ENCODE peak calls at places on chromosomes 4 and X, in ten cellular contexts. I is GM12865; H is H9; N is tibial artery; F is WTC11; Q is GM20000; J is fibroblast of pulmonary artery; E is uterus; A is CD8-positive, alpha-beta T cell; M is WERI-Rb-1. G is an unnamed sample.

GRCh38 chr4:153058668-153059060 is 122.5 kb downstream of the FHDC1 start:
- DNase-seq in J (no peak), N (no peak), F (no peak), A (no peak), E (no peak), I (no peak), M (no peak), H (no peak), Q (no peak), G (no peak)

GRCh38 chrX:82224961-82225360 is 1023.1 kb downstream of the SH3BGRL start:
- DNase-seq in N (no peak), J (no peak), F (no peak), H (no peak), Q (no peak), M (no peak), I (no peak), A (no peak), E (no peak), G (no peak)

GRCh38 chrX:30659421-30659820 is 6.2 kb downstream of the GK start:
- DNase-seq in H (no peak), M (no peak), J (peak), Q (peak), F (no peak), A (no peak), E (no peak), I (no peak), N (no peak), G (no peak)

GRCh38 chr4:168580228-168580627 is 83.4 kb downstream of the PALLD start:
- DNase-seq in J (no peak), F (no peak), A (no peak), Q (no peak), M (no peak), E (no peak), I (no peak), H (no peak), N (no peak), G (no peak)

GRCh38 chr4:78059524-78059889 is 2.4 kb downstream of the FRAS1 start:
- DNase-seq in Q (peak), M (peak), J (peak), H (peak), F (peak), E (no peak), A (no peak), I (peak), N (peak), G (peak)

GRCh38 chrX:147900349-147900748 is 11.4 kb upstream of the FMR1 start:
- DNase-seq in H (no peak), I (no peak), A (no peak), F (no peak), E (no peak), Q (no peak), M (no peak), N (no peak), J (no peak), G (no peak)

GRCh38 chr4:11628093-11628725 is 199.5 kb upstream of the HS3ST1 start:
- DNase-seq in H (no peak), F (no peak), N (no peak), E (no peak), J (peak), A (no peak), M (no peak), Q (no peak), I (no peak), G (no peak)

GRCh38 chr4:14176613-14177012 is 549.1 kb upstream of the BOD1L1 start:
- DNase-seq in E (no peak), H (no peak), F (no peak), M (no peak), I (no peak), A (no peak), J (no peak), Q (no peak), N (no peak), G (no peak)

GRCh38 chr4:27789768-27790167 is 929.1 kb downstream of the STIM2 start:
- DNase-seq in A (no peak), F (no peak), H (no peak), J (no peak), E (no peak), I (no peak), N (no peak), M (no peak), Q (no peak), G (no peak)

GRCh38 chr4:122576261-122577188 is 44.3 kb downstream of the IL21 start:
- DNase-seq in A (no peak), M (no peak), N (no peak), E (no peak), H (no peak), Q (peak), I (peak), F (no peak), J (peak), G (peak)

GRCh38 chrX:41799661-41800060 is 75.7 kb downstream of the GPR82 start:
- DNase-seq in J (no peak), Q (no peak), M (no peak), E (no peak), H (no peak), F (no peak), A (no peak), I (no peak), N (no peak), G (no peak)

GRCh38 chr4:2296621-2297601 is 35.0 kb upstream of the MXD4 start:
- DNase-seq in N (no peak), I (no peak), F (no peak), Q (no peak), J (no peak), M (peak), E (no peak), H (peak), A (no peak), G (no peak)

GRCh38 chr4:95049838-95050237 is 292.1 kb downstream of the BMPR1B start:
- DNase-seq in J (peak), M (no peak), A (no peak), N (no peak), I (no peak), H (no peak), F (no peak), Q (no peak), E (no peak), G (no peak)

GRCh38 chr4:6873291-6873690 is 36.3 kb upstream of the TBC1D14 start:
- DNase-seq in J (peak), M (no peak), A (no peak), E (no peak), F (no peak), H (no peak), I (peak), N (no peak), Q (no peak), G (no peak)

GRCh38 chr4:176340871-176341685 is 21.3 kb downstream of the SPCS3 start:
- DNase-seq in F (no peak), I (peak), Q (peak), M (no peak), E (no peak), N (no peak), A (no peak), H (no peak), J (peak), G (peak)

GRCh38 chrX:155056877-155057792 is 13.8 kb downstream of the CMC4 start:
- DNase-seq in M (peak), J (peak), E (peak), H (peak), I (peak), Q (peak), F (peak), A (peak), N (peak), G (peak)

GRCh38 chr4:108628411-108628810 is 8.0 kb downstream of the RPL34 start:
- DNase-seq in F (no peak), J (peak), N (no peak), H (no peak), I (no peak), Q (no peak), M (no peak), E (no peak), A (no peak), G (no peak)

GRCh38 chrX:130885996-130886395 is 17.0 kb downstream of the ENOX2 start:
- DNase-seq in E (no peak), F (no peak), J (no peak), I (no peak), M (no peak), A (no peak), Q (no peak), H (no peak), N (no peak), G (no peak)

GRCh38 chr4:3073158-3074077 is 920 bp downstream of the HTT-AS start:
- DNase-seq in M (peak), A (peak), Q (no peak), N (peak), J (no peak), I (no peak), H (peak), E (no peak), F (peak), G (no peak)

GRCh38 chrX:71565634-71566033 is 12.6 kb upstream of the GCNA start:
- DNase-seq in J (peak), E (no peak), M (no peak), A (no peak), I (no peak), N (no peak), F (no peak), H (no peak), Q (no peak), G (no peak)

GRCh38 chrX:107763647-107764046 is 11.9 kb downstream of the TSC22D3 start:
- DNase-seq in J (no peak), M (no peak), H (no peak), F (no peak), A (no peak), Q (no peak), N (no peak), I (no peak), E (no peak), G (no peak)

GRCh38 chr4:183402771-183403170 is 41.7 kb upstream of the CDKN2AIP start:
- DNase-seq in I (no peak), N (no peak), H (no peak), M (no peak), F (no peak), Q (no peak), A (no peak), E (no peak), J (no peak), G (no peak)

DNA sequence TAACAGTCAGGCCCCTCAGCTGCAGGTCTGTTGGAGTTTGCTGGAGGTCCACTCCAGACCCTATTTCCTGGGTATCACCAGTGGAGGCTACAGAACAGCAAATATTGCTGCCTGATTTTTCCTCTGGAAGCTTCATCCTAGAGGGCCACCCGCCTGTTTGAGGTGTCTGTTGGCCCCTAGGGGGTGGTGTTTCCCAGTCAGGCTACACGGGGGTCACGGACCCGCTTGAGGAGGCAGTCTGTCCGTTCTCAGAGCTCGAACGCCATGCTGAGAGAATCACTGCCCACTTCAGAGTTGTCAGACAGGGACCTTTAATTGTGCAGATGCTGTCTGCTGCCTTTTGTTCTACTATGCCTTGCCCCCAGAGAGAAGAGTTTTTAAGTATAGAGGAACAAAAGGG is 160.8 kb downstream of the DKK2 start:
- DNase-seq in Q (no peak), A (no peak), N (no peak), J (no peak), H (peak), M (peak), I (peak), F (peak), E (no peak), G (no peak)
- TF ChIP-seq CTCF in Q (no peak), A (no peak), N (no peak), J (no peak), H (peak), M (peak), I (no peak), F (peak), E (no peak), G (no peak)

GRCh38 chr4:51885371-51885770 is 42.4 kb downstream of the DCUN1D4 start:
- DNase-seq in H (peak), F (no peak), A (no peak), Q (peak), J (peak), E (no peak), I (peak), N (no peak), M (no peak), G (peak)
- TF ChIP-seq CTCF in H (peak), F (no peak), A (peak), Q (peak), J (peak), E (no peak), I (peak), N (peak), M (peak), G (peak)

GRCh38 chr4:141657550-141657949 is 21.2 kb downstream of the IL15 start:
- DNase-seq in I (no peak), Q (no peak), N (no peak), F (no peak), M (no peak), J (no peak), E (no peak), A (no peak), H (no peak), G (no peak)
- TF ChIP-seq CTCF in I (no peak), Q (no peak), N (no peak), F (no peak), M (no peak), J (no peak), E (no peak), A (no peak), H (peak), G (no peak)

DNA sequence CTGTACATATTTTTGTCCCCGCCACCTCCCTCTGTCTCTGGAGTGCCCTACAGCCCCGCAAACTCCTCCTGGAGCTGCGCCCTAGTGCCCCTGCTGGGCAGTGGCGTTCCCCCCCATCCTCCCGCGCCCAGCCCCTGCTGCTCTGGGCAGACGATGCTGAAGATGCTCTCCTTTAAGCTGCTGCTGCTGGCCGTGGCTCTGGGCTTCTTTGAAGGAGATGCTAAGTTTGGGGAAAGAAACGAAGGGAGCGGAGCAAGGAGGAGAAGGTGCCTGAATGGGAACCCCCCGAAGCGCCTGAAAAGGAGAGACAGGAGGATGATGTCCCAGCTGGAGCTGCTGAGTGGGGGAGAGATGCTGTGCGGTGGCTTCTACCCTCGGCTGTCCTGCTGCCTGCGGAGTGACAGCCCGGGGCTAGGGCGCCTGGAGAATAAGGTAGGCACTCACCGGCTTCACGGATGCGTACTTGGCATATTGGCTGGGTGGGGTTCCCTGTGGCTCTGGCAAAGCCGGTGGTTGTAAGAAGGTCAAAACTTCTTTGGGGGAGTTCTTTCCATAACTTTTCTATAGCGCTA is 653 bp downstream of the HHIP start:
- DNase-seq in I (no peak), E (peak), A (no peak), N (no peak), Q (peak), J (peak), H (peak), M (peak), F (peak), G (peak)
- TF ChIP-seq CTCF in I (no peak), E (no peak), A (no peak), N (no peak), Q (no peak), J (peak), H (no peak), M (peak), F (no peak), G (no peak)

DNA sequence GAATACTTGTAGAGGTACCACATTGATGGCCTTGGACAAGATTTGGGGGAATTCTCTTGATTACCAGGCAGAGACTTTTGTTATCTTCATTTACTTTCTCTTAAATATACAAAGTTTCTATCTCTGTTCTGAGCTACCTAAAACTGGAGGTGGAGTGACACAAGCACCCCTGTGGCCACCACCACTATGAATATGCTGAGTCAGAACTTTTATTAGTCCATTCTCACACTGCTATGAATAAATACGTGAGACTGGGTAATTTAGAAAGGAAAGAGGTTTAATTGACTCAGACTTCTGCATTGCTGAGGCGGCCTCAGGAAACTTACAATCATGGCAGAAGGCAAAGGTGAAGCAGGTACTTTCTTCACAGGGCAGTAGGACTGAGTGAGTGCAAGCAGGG is 67.1 kb downstream of the RTL3 start:
- DNase-seq in J (no peak), H (no peak), E (no peak), M (no peak), Q (no peak), I (no peak), F (no peak), N (no peak), A (no peak), G (no peak)
- TF ChIP-seq CTCF in J (no peak), H (no peak), E (no peak), M (no peak), Q (no peak), I (no peak), F (no peak), N (no peak), A (no peak), G (no peak)

G was measured in GM13977.